ENCODE peak calls at places on chromosomes 12 and 14, in five cellular contexts. I is neural progenitor cell; V is CD8-positive, alpha-beta T cell; J is heart right ventricle; U is aorta. T is an unnamed sample.

GRCh38 chr12:86801439-86801838 is 545.2 kb upstream of the MGAT4C start:
- DNase-seq in I (no peak), V (no peak), J (no peak), U (no peak), T (no peak)

GRCh38 chr12:68106160-68106559 is 53.4 kb downstream of the IFNG start:
- DNase-seq in I (no peak), V (no peak), J (no peak), U (no peak), T (no peak)

GRCh38 chr12:31928246-31929139 is 30.7 kb upstream of the RESF1 start:
- DNase-seq in I (no peak), V (no peak), J (no peak), U (no peak), T (no peak)

GRCh38 chr12:56836800-56837663 is 73.9 kb downstream of the HSD17B6 start:
- DNase-seq in I (no peak), V (peak; percentile 9), J (no peak), U (no peak), T (no peak)

GRCh38 chr12:98939350-98939749 is 294.3 kb downstream of the APAF1 start:
- DNase-seq in I (peak; percentile 49), V (no peak), J (no peak), U (no peak), T (no peak)

GRCh38 chr12:82047480-82047879 is 288.3 kb upstream of the PPFIA2 start:
- DNase-seq in I (peak; percentile 29), V (no peak), J (no peak), U (no peak), T (no peak)

GRCh38 chr14:105010106-105010505 is 10.8 kb downstream of the CDCA4 start:
- DNase-seq in I (no peak), V (no peak), J (no peak), U (peak; percentile 60), T (no peak)

GRCh38 chr14:93331375-93332031 is 1.3 kb downstream of the BTBD7 start:
- DNase-seq in I (peak; percentile 26), V (no peak), J (peak; percentile 27), U (no peak), T (peak; percentile 31)

GRCh38 chr12:95859344-95859816 is 628 bp downstream of the SNRPF start:
- DNase-seq in I (peak; percentile 46), V (no peak), J (no peak), U (no peak), T (no peak)

GRCh38 chr14:90968025-90968424 is 92.4 kb downstream of the RPS6KA5 start:
- DNase-seq in I (no peak), V (no peak), J (no peak), U (no peak), T (no peak)

GRCh38 chr12:115176741-115177400 is 492.9 kb upstream of the TBX3 start:
- DNase-seq in I (no peak), V (no peak), J (no peak), U (no peak), T (no peak)

GRCh38 chr12:117761528-117762100 is 207.2 kb downstream of the KSR2 start:
- DNase-seq in I (no peak), V (no peak), J (no peak), U (no peak), T (no peak)

GRCh38 chr14:34111505-34111904 is 160.6 kb upstream of the EGLN3 start:
- DNase-seq in I (no peak), V (no peak), J (no peak), U (no peak), T (no peak)

GRCh38 chr12:40224439-40225291 is at the start of gene LRRK2:
- DNase-seq in I (peak; percentile 54), V (peak; percentile 13), J (peak; percentile 86), U (peak; percentile 94), T (peak; percentile 92)

GRCh38 chr12:20572451-20572850 is 122.7 kb upstream of the SLCO1C1 start:
- DNase-seq in I (no peak), V (no peak), J (no peak), U (no peak), T (no peak)

GRCh38 chr12:32031109-32031508 is 71.9 kb downstream of the RESF1 start:
- DNase-seq in I (no peak), V (no peak), J (no peak), U (no peak), T (no peak)

GRCh38 chr12:96155181-96155580 is 39.0 kb upstream of the ELK3 start:
- DNase-seq in I (no peak), V (no peak), J (no peak), U (no peak), T (no peak)

GRCh38 chr14:97029800-97030199 is 232.6 kb downstream of the VRK1 start:
- DNase-seq in I (no peak), V (no peak), J (no peak), U (no peak), T (no peak)

GRCh38 chr14:36514278-36515104 is 5.5 kb downstream of the NKX2-1 start:
- DNase-seq in I (peak; percentile 68), V (no peak), J (no peak), U (no peak), T (no peak)

GRCh38 chr14:79608426-79608825 is 602.9 kb downstream of the DIO2 start:
- DNase-seq in I (no peak), V (no peak), J (no peak), U (no peak), T (no peak)

GRCh38 chr14:23425169-23425568 is 10.3 kb downstream of the MYH7 start:
- DNase-seq in I (no peak), V (no peak), J (no peak), U (peak; percentile 59), T (no peak)

GRCh38 chr12:113056631-113057488 is at the start of gene DTX1:
- DNase-seq in I (peak; percentile 60), V (peak; percentile 20), J (peak; percentile 45), U (no peak), T (peak; percentile 44)

GRCh38 chr12:113056381-113056630 is 224 bp upstream of the DTX1 start:
- DNase-seq in I (no peak), V (no peak), J (no peak), U (no peak), T (no peak)

GRCh38 chr12:113052326-113052725 is 4.2 kb upstream of the DTX1 start:
- DNase-seq in I (no peak), V (no peak), J (no peak), U (no peak), T (no peak)

GRCh38 chr12:113055594-113056380 is 743 bp upstream of the DTX1 start:
- DNase-seq in I (no peak), V (no peak), J (no peak), U (no peak), T (no peak)

GRCh38 chr12:113054948-113055486 is 1.5 kb upstream of the DTX1 start:
- DNase-seq in I (no peak), V (no peak), J (no peak), U (no peak), T (no peak)
- H3K4me1 ChIP-seq in I (peaks cover 6% of the 10 kb centered on the region), V (peaks cover 23% of the 10 kb centered on the region), J (peaks cover 14% of the 10 kb centered on the region), U (no peaks in the 10 kb centered on the region), T (no peaks in the 10 kb centered on the region)

DNA sequence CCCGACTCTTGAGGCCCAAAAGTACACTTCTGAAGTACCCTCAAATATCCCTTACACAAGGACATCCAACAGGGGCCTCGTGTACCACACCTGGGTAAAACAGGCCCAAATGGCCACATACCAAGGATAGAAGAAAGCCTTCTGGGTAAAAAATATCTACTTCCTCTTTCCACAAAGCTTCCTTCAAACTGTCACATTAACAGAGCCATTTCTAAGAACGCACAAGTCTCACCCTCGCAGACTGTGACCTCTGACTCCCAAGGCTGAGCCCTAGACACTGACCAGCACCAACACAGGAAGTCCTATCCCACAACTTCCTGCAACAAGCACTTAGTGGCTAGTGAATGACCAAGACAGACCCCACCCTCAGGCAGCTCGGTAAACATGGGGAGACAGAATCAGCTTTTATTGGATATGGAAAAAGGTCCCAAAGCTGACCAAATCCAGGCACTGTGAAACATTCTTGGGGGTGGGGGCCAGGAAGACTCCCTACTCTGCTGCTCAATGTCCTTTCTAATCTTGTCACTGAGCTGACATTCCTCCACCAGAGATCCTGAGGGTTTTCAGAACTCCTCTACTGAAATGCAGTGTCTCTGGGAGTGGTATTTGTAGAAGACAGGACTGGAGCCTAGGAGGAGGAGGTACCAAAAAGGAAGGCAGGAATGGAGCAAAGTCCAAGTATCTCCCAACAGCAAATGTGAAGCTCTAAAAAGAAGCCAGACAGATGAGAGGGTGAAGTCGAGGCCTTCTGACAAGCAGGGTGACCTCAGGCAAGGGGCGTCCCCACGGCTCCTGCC is 15.9 kb downstream of the KCTD10 start:
- DNase-seq in I (no peak), V (no peak), J (no peak), U (peak; percentile 70), T (no peak)
- H3K4me1 ChIP-seq in I (peaks cover 40% of the 10 kb centered on the region), V (peaks cover 16% of the 10 kb centered on the region), J (peaks cover 85% of the 10 kb centered on the region), U (no peaks in the 10 kb centered on the region), T (peaks cover 54% of the 10 kb centered on the region)

GRCh38 chr12:104413330-104413729 is 43.4 kb upstream of the CHST11 start:
- DNase-seq in I (no peak), V (no peak), J (no peak), U (no peak), T (no peak)

GRCh38 chr12:104411826-104412626 is 44.7 kb upstream of the CHST11 start:
- DNase-seq in I (no peak), V (no peak), J (no peak), U (no peak), T (no peak)

GRCh38 chr12:104414581-104415305 is 42.0 kb upstream of the CHST11 start:
- DNase-seq in I (peak; percentile 21), V (no peak), J (no peak), U (no peak), T (no peak)

GRCh38 chr12:104410786-104411185 is 46.0 kb upstream of the CHST11 start:
- DNase-seq in I (no peak), V (no peak), J (no peak), U (no peak), T (no peak)

GRCh38 chr12:104412681-104413080 is 44.1 kb upstream of the CHST11 start:
- DNase-seq in I (no peak), V (no peak), J (no peak), U (no peak), T (no peak)
- H3K4me1 ChIP-seq in I (peaks cover 12% of the 10 kb centered on the region), V (no peaks in the 10 kb centered on the region), J (no peaks in the 10 kb centered on the region), U (no peaks in the 10 kb centered on the region), T (no peaks in the 10 kb centered on the region)

GRCh38 chr14:68527329-68527851 is 265.5 kb downstream of the ZFP36L1 start:
- DNase-seq in I (peak; percentile 40), V (no peak), J (no peak), U (no peak), T (no peak)
- H3K4me1 ChIP-seq in I (peaks cover 32% of the 10 kb centered on the region), V (no peaks in the 10 kb centered on the region), J (peaks cover 10% of the 10 kb centered on the region), U (no peaks in the 10 kb centered on the region), T (peaks cover 7% of the 10 kb centered on the region)

DNA sequence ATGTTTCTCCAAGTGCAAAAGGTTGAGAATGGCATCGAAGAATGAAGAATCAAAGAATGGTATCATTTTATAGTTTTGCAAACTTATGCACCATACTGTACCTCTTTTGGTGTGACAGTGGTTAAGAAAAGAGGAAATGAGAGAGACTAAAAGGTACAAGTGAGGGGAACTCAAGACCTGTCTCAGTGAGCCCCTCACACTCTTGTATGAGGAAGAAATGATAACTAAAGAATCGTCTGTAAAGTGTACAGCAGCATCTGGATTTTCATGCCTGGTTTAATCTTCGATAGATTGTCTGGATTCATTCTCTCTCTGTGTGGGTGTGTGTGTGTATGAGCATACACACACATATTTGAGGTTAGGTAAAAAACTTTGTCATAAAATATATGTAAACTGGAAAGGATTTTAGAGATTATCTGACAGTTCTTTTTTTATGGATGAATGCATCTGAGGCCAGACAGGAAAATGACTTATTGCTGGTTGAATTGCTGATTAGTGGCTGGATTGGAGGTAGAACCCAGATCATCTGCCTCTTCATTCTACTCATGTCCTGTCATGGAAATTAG is 15.9 kb upstream of the SLC38A2 start:
- DNase-seq in I (no peak), V (no peak), J (no peak), U (no peak), T (no peak)
- H3K4me1 ChIP-seq in I (peaks cover 48% of the 10 kb centered on the region), V (peaks cover 41% of the 10 kb centered on the region), J (peaks cover 33% of the 10 kb centered on the region), U (peaks cover 2% of the 10 kb centered on the region), T (peaks cover 43% of the 10 kb centered on the region)